ENCODE peak calls at places on chromosomes 2 and 18, in nine cellular contexts. One of them, this sample, is unnamed. For H3K9me3, the result is how much of the 10 kb centered on the place peaks cover.

GRCh38 chr18:56973487-56973886 is 173.4 kb upstream of the BOD1L2 start:
- DNase-seq in PC-9: no peak
- DNase-seq in Peyer's patch: no peak
- DNase-seq in CD4-positive, CD25-positive, alpha-beta regulatory T cell: no peak
- DNase-seq in fibroblast of lung: peak
- DNase-seq in aorta: no peak
- DNase-seq in hepatocyte: no peak
- DNase-seq in right cardiac atrium: no peak
- DNase-seq in mammary epithelial cell: no peak
- DNase-seq in this sample: no peak

GRCh38 chr2:71603311-71603794 is 150.0 kb downstream of the DYSF start:
- DNase-seq in right cardiac atrium: peak
- DNase-seq in aorta: peak
- DNase-seq in fibroblast of lung: no peak
- DNase-seq in mammary epithelial cell: no peak
- DNase-seq in hepatocyte: no peak
- DNase-seq in Peyer's patch: no peak
- DNase-seq in CD4-positive, CD25-positive, alpha-beta regulatory T cell: no peak
- DNase-seq in PC-9: no peak
- DNase-seq in this sample: no peak

GRCh38 chr2:383173-383572 is 95.3 kb upstream of the ALKAL2 start:
- DNase-seq in PC-9: no peak
- DNase-seq in CD4-positive, CD25-positive, alpha-beta regulatory T cell: no peak
- DNase-seq in hepatocyte: no peak
- DNase-seq in fibroblast of lung: no peak
- DNase-seq in right cardiac atrium: no peak
- DNase-seq in mammary epithelial cell: no peak
- DNase-seq in Peyer's patch: no peak
- DNase-seq in aorta: no peak
- DNase-seq in this sample: peak

GRCh38 chr2:175948202-175948601 is 53.9 kb downstream of the LNPK start:
- DNase-seq in right cardiac atrium: no peak
- DNase-seq in PC-9: no peak
- DNase-seq in fibroblast of lung: peak
- DNase-seq in mammary epithelial cell: no peak
- DNase-seq in CD4-positive, CD25-positive, alpha-beta regulatory T cell: no peak
- DNase-seq in aorta: no peak
- DNase-seq in Peyer's patch: no peak
- DNase-seq in hepatocyte: peak
- DNase-seq in this sample: no peak

GRCh38 chr2:204545861-204546773 is 842 bp downstream of the PARD3B start:
- DNase-seq in right cardiac atrium: no peak
- DNase-seq in mammary epithelial cell: peak
- DNase-seq in Peyer's patch: peak
- DNase-seq in hepatocyte: peak
- DNase-seq in CD4-positive, CD25-positive, alpha-beta regulatory T cell: no peak
- DNase-seq in aorta: peak
- DNase-seq in PC-9: peak
- DNase-seq in fibroblast of lung: no peak
- DNase-seq in this sample: peak

GRCh38 chr2:149387411-149387810 is 57.0 kb downstream of the LYPD6 start:
- DNase-seq in hepatocyte: no peak
- DNase-seq in Peyer's patch: no peak
- DNase-seq in CD4-positive, CD25-positive, alpha-beta regulatory T cell: no peak
- DNase-seq in right cardiac atrium: no peak
- DNase-seq in PC-9: no peak
- DNase-seq in fibroblast of lung: no peak
- DNase-seq in mammary epithelial cell: no peak
- DNase-seq in aorta: no peak
- DNase-seq in this sample: no peak

GRCh38 chr2:233689031-233689430 is 3.7 kb upstream of the UGT1A6 start:
- DNase-seq in CD4-positive, CD25-positive, alpha-beta regulatory T cell: no peak
- DNase-seq in mammary epithelial cell: no peak
- DNase-seq in Peyer's patch: no peak
- DNase-seq in right cardiac atrium: no peak
- DNase-seq in fibroblast of lung: no peak
- DNase-seq in aorta: no peak
- DNase-seq in hepatocyte: no peak
- DNase-seq in PC-9: no peak
- DNase-seq in this sample: no peak

GRCh38 chr2:163505281-163505680 is 230.5 kb downstream of the FIGN start:
- DNase-seq in CD4-positive, CD25-positive, alpha-beta regulatory T cell: no peak
- DNase-seq in Peyer's patch: no peak
- DNase-seq in right cardiac atrium: no peak
- DNase-seq in fibroblast of lung: no peak
- DNase-seq in mammary epithelial cell: no peak
- DNase-seq in hepatocyte: no peak
- DNase-seq in aorta: no peak
- DNase-seq in PC-9: no peak
- DNase-seq in this sample: no peak

DNA sequence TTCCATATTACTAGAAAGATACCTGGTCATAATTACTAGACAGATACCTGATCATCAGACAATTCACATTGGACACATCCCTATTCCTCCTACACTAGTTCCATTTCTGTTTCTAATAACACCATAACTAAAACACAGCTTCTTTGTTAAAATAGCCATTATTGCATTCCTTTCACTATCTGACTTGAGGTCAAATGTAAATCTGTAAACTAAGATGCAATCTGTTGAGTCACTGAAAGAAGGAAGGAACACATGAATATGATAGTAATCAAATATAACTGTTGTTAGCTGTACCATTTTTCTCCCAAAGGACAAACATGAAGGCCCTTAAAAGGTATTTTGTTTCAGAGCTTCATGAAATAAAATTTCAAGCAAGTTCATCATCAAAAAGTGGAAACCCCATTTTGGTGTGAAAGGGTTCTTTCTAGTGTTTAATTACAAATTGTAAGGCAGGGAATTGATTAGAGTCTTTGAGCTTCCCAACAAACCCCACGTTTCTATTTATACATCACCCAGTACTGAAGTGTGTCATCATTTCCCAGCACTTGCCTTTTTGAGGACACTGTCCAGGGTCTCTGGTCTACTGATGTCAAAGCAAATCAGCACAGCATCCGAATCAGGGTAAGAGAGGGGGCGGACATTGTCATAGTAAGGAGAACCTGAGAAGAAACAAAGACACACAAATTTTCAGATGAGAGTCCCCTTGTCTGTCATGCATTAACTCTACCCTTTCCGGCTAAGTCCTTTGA is 13.0 kb downstream of the RND3 start:
- DNase-seq in mammary epithelial cell: no peak
- DNase-seq in fibroblast of lung: peak
- DNase-seq in aorta: no peak
- DNase-seq in PC-9: no peak
- DNase-seq in Peyer's patch: no peak
- DNase-seq in hepatocyte: no peak
- DNase-seq in CD4-positive, CD25-positive, alpha-beta regulatory T cell: no peak
- DNase-seq in right cardiac atrium: no peak
- DNase-seq in this sample: no peak
- H3K4me3 ChIP-seq in mammary epithelial cell: no peak
- H3K4me3 ChIP-seq in fibroblast of lung: peak
- H3K4me3 ChIP-seq in aorta: no peak
- H3K4me3 ChIP-seq in PC-9: no peak
- H3K4me3 ChIP-seq in Peyer's patch: no peak
- H3K4me3 ChIP-seq in hepatocyte: no peak
- H3K4me3 ChIP-seq in CD4-positive, CD25-positive, alpha-beta regulatory T cell: no peak
- H3K4me3 ChIP-seq in right cardiac atrium: no peak
- H3K4me3 ChIP-seq in this sample: no peak

GRCh38 chr2:3107567-3107966 is 270.1 kb downstream of the EIPR1 start:
- DNase-seq in hepatocyte: no peak
- DNase-seq in aorta: no peak
- DNase-seq in fibroblast of lung: no peak
- DNase-seq in Peyer's patch: no peak
- DNase-seq in PC-9: no peak
- DNase-seq in mammary epithelial cell: no peak
- DNase-seq in CD4-positive, CD25-positive, alpha-beta regulatory T cell: no peak
- DNase-seq in right cardiac atrium: no peak
- DNase-seq in this sample: no peak

GRCh38 chr2:3110555-3110954 is 267.1 kb downstream of the EIPR1 start:
- DNase-seq in fibroblast of lung: no peak
- DNase-seq in Peyer's patch: no peak
- DNase-seq in hepatocyte: no peak
- DNase-seq in mammary epithelial cell: no peak
- DNase-seq in right cardiac atrium: no peak
- DNase-seq in aorta: no peak
- DNase-seq in CD4-positive, CD25-positive, alpha-beta regulatory T cell: no peak
- DNase-seq in PC-9: no peak
- DNase-seq in this sample: no peak

GRCh38 chr2:3108710-3109702 is 268.6 kb downstream of the EIPR1 start:
- DNase-seq in Peyer's patch: no peak
- DNase-seq in mammary epithelial cell: no peak
- DNase-seq in CD4-positive, CD25-positive, alpha-beta regulatory T cell: no peak
- DNase-seq in hepatocyte: no peak
- DNase-seq in right cardiac atrium: peak
- DNase-seq in aorta: peak
- DNase-seq in fibroblast of lung: no peak
- DNase-seq in PC-9: no peak
- DNase-seq in this sample: no peak

GRCh38 chr2:3105814-3106569 is 271.6 kb downstream of the EIPR1 start:
- DNase-seq in Peyer's patch: no peak
- DNase-seq in aorta: no peak
- DNase-seq in CD4-positive, CD25-positive, alpha-beta regulatory T cell: no peak
- DNase-seq in hepatocyte: no peak
- DNase-seq in fibroblast of lung: no peak
- DNase-seq in right cardiac atrium: no peak
- DNase-seq in mammary epithelial cell: no peak
- DNase-seq in PC-9: no peak
- DNase-seq in this sample: no peak

GRCh38 chr2:3108105-3108504 is 269.5 kb downstream of the EIPR1 start:
- DNase-seq in Peyer's patch: no peak
- DNase-seq in fibroblast of lung: no peak
- DNase-seq in aorta: no peak
- DNase-seq in hepatocyte: no peak
- DNase-seq in mammary epithelial cell: no peak
- DNase-seq in right cardiac atrium: peak
- DNase-seq in PC-9: no peak
- DNase-seq in CD4-positive, CD25-positive, alpha-beta regulatory T cell: no peak
- DNase-seq in this sample: no peak
- H3K9me3 ChIP-seq in Peyer's patch: under half
- H3K9me3 ChIP-seq in fibroblast of lung: under half
- H3K9me3 ChIP-seq in aorta: under half
- H3K9me3 ChIP-seq in hepatocyte: under half
- H3K9me3 ChIP-seq in mammary epithelial cell: under half
- H3K9me3 ChIP-seq in right cardiac atrium: under half
- H3K9me3 ChIP-seq in PC-9: under half
- H3K9me3 ChIP-seq in CD4-positive, CD25-positive, alpha-beta regulatory T cell: under half
- H3K9me3 ChIP-seq in this sample: under half

GRCh38 chr2:26705126-26705525 is 12.6 kb downstream of the KCNK3 start:
- DNase-seq in PC-9: no peak
- DNase-seq in hepatocyte: no peak
- DNase-seq in fibroblast of lung: no peak
- DNase-seq in right cardiac atrium: no peak
- DNase-seq in CD4-positive, CD25-positive, alpha-beta regulatory T cell: no peak
- DNase-seq in Peyer's patch: no peak
- DNase-seq in aorta: no peak
- DNase-seq in mammary epithelial cell: no peak
- DNase-seq in this sample: no peak

GRCh38 chr2:26704441-26704977 is 12.0 kb downstream of the KCNK3 start:
- DNase-seq in CD4-positive, CD25-positive, alpha-beta regulatory T cell: no peak
- DNase-seq in hepatocyte: no peak
- DNase-seq in right cardiac atrium: peak
- DNase-seq in aorta: no peak
- DNase-seq in fibroblast of lung: no peak
- DNase-seq in Peyer's patch: no peak
- DNase-seq in mammary epithelial cell: peak
- DNase-seq in PC-9: no peak
- DNase-seq in this sample: no peak

GRCh38 chr2:26707747-26708146 is 15.2 kb downstream of the KCNK3 start:
- DNase-seq in right cardiac atrium: peak
- DNase-seq in mammary epithelial cell: no peak
- DNase-seq in CD4-positive, CD25-positive, alpha-beta regulatory T cell: no peak
- DNase-seq in PC-9: no peak
- DNase-seq in hepatocyte: no peak
- DNase-seq in fibroblast of lung: no peak
- DNase-seq in aorta: no peak
- DNase-seq in Peyer's patch: no peak
- DNase-seq in this sample: no peak

GRCh38 chr2:26706616-26707473 is 14.3 kb downstream of the KCNK3 start:
- DNase-seq in Peyer's patch: no peak
- DNase-seq in CD4-positive, CD25-positive, alpha-beta regulatory T cell: no peak
- DNase-seq in right cardiac atrium: peak
- DNase-seq in fibroblast of lung: no peak
- DNase-seq in PC-9: no peak
- DNase-seq in aorta: no peak
- DNase-seq in mammary epithelial cell: no peak
- DNase-seq in hepatocyte: peak
- DNase-seq in this sample: no peak

DNA sequence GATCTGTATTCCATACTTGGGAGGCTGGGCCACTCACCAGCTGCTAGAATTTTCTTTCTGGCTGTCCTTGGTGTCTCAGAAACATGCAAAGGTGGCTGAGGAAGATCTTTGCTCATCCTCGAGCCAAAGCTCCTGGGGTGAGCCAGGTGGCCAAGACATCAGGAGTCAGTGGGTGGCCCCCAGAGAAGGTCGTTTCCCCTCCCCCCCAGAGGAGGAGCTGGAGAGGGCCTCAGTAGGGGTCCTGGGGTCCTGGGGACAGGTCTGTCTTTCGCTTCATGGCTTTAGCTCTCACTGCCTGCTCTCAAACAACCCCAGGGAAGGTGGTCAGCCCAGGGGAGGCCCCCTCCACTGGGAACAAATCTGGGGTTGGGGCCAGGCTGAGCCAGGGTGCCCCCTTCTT is 13.6 kb downstream of the KCNK3 start:
- DNase-seq in Peyer's patch: no peak
- DNase-seq in hepatocyte: no peak
- DNase-seq in mammary epithelial cell: no peak
- DNase-seq in PC-9: no peak
- DNase-seq in CD4-positive, CD25-positive, alpha-beta regulatory T cell: no peak
- DNase-seq in aorta: no peak
- DNase-seq in fibroblast of lung: no peak
- DNase-seq in right cardiac atrium: peak
- DNase-seq in this sample: no peak
- H3K4me3 ChIP-seq in Peyer's patch: no peak
- H3K4me3 ChIP-seq in hepatocyte: no peak
- H3K4me3 ChIP-seq in mammary epithelial cell: no peak
- H3K4me3 ChIP-seq in PC-9: no peak
- H3K4me3 ChIP-seq in CD4-positive, CD25-positive, alpha-beta regulatory T cell: no peak
- H3K4me3 ChIP-seq in aorta: no peak
- H3K4me3 ChIP-seq in fibroblast of lung: no peak
- H3K4me3 ChIP-seq in right cardiac atrium: no peak
- H3K4me3 ChIP-seq in this sample: no peak

DNA sequence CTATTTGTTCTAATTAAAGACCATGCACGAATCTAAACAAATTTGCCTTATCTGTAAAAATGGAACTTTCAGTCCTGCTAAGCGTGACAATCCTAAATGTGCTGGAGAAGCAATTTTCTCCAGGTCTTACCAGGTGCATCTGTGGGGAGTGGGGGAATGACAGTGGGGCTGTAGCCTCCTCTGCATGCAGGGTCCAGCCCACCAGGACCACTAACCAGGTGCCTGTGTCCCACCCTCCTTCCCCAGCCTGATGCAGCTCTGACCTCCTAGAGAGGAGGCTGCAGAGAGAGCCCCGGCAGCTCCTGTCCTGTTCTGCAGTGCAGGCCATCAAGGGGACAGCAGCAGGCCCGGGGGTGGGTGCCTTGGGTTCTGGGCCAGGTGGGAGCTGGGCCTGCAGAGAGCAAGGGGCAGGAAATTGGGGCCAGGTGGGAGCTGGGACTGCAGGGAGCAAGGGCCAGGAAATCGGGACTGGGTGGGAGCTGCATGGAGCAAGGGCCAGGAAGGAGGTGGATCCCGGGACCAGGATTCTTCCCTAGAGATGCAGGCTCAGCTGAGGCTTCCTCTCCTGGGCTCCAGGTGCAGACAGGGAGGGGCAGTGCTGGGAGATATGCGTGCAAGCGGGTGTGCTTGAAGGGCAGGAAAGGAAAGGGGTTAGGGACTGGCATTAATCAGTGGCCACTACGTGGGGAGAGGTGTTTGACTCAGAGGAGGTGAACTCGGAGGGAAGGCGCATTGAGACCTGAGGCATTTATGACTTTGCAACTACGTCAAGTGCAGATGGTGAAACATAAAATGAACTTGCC is 185.3 kb downstream of the ANKRD30B start:
- DNase-seq in PC-9: no peak
- DNase-seq in CD4-positive, CD25-positive, alpha-beta regulatory T cell: no peak
- DNase-seq in fibroblast of lung: no peak
- DNase-seq in Peyer's patch: peak
- DNase-seq in hepatocyte: no peak
- DNase-seq in aorta: no peak
- DNase-seq in mammary epithelial cell: no peak
- DNase-seq in right cardiac atrium: no peak
- DNase-seq in this sample: peak
- H3K9me3 ChIP-seq in PC-9: under half
- H3K9me3 ChIP-seq in CD4-positive, CD25-positive, alpha-beta regulatory T cell: under half
- H3K9me3 ChIP-seq in fibroblast of lung: under half
- H3K9me3 ChIP-seq in Peyer's patch: under half
- H3K9me3 ChIP-seq in hepatocyte: under half
- H3K9me3 ChIP-seq in aorta: under half
- H3K9me3 ChIP-seq in mammary epithelial cell: under half
- H3K9me3 ChIP-seq in right cardiac atrium: under half
- H3K9me3 ChIP-seq in this sample: under half